ENCODE peak calls at places on chromosomes 12 and 14, in nine cellular contexts. N is heart left ventricle, O is hepatocyte, V is suprapubic skin, Y is ovary, M is body of pancreas, H is spleen, J is fibroblast of lung, R is A549. I is an unnamed sample.
A peak's percentile ranks its signal among the peaks of the same experiment; 100 is the strongest.

GRCh38 chr12:132285991-132286681 is 43.3 kb downstream of the GALNT9 start:
- DNase-seq in V (no peak), M (peak; percentile 60), O (peak; percentile 85), H (no peak), N (peak; percentile 53), Y (peak; percentile 59), R (no peak), J (peak; percentile 40), I (no peak)

GRCh38 chr12:53190108-53190729 is 9.5 kb upstream of the CSAD start:
- DNase-seq in M (peak; percentile 70), J (peak; percentile 50), O (peak; percentile 83), Y (peak; percentile 54), R (peak; percentile 87), N (peak; percentile 64), V (no peak), H (no peak), I (no peak)

GRCh38 chr12:71216725-71217579 is 59.2 kb upstream of the TSPAN8 start:
- DNase-seq in O (peak; percentile 41), J (peak; percentile 26), N (no peak), V (no peak), M (peak; percentile 65), H (no peak), R (peak; percentile 5), Y (no peak), I (peak; percentile 50)

GRCh38 chr12:12214635-12215131 is 52.2 kb downstream of the LRP6 start:
- DNase-seq in V (no peak), N (no peak), J (peak; percentile 6), M (no peak), R (no peak), H (no peak), O (no peak), Y (no peak), I (no peak)

GRCh38 chr14:29773990-29774389 is 153.7 kb downstream of the PRKD1 start:
- DNase-seq in O (no peak), Y (no peak), R (no peak), N (no peak), J (no peak), H (no peak), M (no peak), V (no peak), I (no peak)

GRCh38 chr14:92692822-92693226 is 55.6 kb downstream of the LGMN start:
- DNase-seq in O (no peak), V (no peak), J (no peak), Y (no peak), N (peak; percentile 94), H (peak; percentile 89), R (no peak), M (peak; percentile 98), I (no peak)

GRCh38 chr12:80681287-80681686 is 26.1 kb upstream of the MYF6 start:
- DNase-seq in O (no peak), J (no peak), V (no peak), N (no peak), Y (no peak), M (no peak), H (no peak), R (no peak), I (no peak)

GRCh38 chr12:27549231-27549800 is 25.3 kb downstream of the PPFIBP1 start:
- DNase-seq in J (peak; percentile 84), O (no peak), N (no peak), R (peak; percentile 34), V (no peak), Y (no peak), H (no peak), M (no peak), I (no peak)

GRCh38 chr14:95389471-95390011 is 69.8 kb upstream of the CLMN start:
- DNase-seq in J (no peak), V (peak; percentile 72), H (peak; percentile 39), N (peak; percentile 90), M (peak; percentile 47), R (no peak), O (no peak), Y (no peak), I (peak; percentile 11)

GRCh38 chr14:51283402-51283825 is 43.4 kb downstream of the TMX1 start:
- DNase-seq in J (peak; percentile 92), R (peak; percentile 78), N (no peak), H (no peak), M (no peak), Y (no peak), O (peak; percentile 92), V (no peak), I (no peak)

GRCh38 chr12:54140958-54141388 is 47.8 kb downstream of the SMUG1 start:
- DNase-seq in V (peak; percentile 86), J (no peak), R (no peak), H (no peak), O (peak; percentile 54), M (no peak), N (peak; percentile 60), Y (peak; percentile 53), I (no peak)

GRCh38 chr12:70400124-70400523 is 34.0 kb downstream of the KCNMB4 start:
- DNase-seq in H (no peak), J (no peak), Y (no peak), V (no peak), R (no peak), O (no peak), M (no peak), N (no peak), I (no peak)

GRCh38 chr12:93626160-93626559 is 51.0 kb upstream of the CRADD start:
- DNase-seq in J (no peak), R (no peak), Y (no peak), O (peak; percentile 23), M (no peak), N (no peak), H (no peak), V (no peak), I (no peak)

GRCh38 chr12:15808250-15808971 is 19.2 kb upstream of the EPS8 start:
- DNase-seq in H (no peak), V (no peak), R (no peak), J (peak; percentile 78), N (no peak), M (no peak), O (no peak), Y (no peak), I (no peak)

GRCh38 chr12:108602209-108602705 is 4.4 kb upstream of the TMEM119 start:
- DNase-seq in Y (no peak), R (no peak), N (no peak), J (no peak), V (no peak), M (no peak), H (no peak), O (no peak), I (no peak)

GRCh38 chr12:108599541-108599940 is 1.7 kb upstream of the TMEM119 start:
- DNase-seq in H (no peak), R (no peak), O (no peak), V (no peak), M (no peak), Y (no peak), J (no peak), N (no peak), I (no peak)

GRCh38 chr12:108600702-108601007 is 2.8 kb upstream of the TMEM119 start:
- DNase-seq in J (no peak), N (no peak), M (no peak), Y (no peak), O (no peak), R (no peak), H (no peak), V (no peak), I (no peak)

GRCh38 chr12:108598553-108599250 is 818 bp upstream of the TMEM119 start:
- DNase-seq in H (no peak), J (no peak), N (no peak), O (no peak), Y (no peak), V (no peak), M (no peak), R (no peak), I (no peak)

GRCh38 chr12:108599948-108600701 is 2.2 kb upstream of the TMEM119 start:
- DNase-seq in Y (no peak), M (no peak), R (no peak), V (no peak), H (no peak), N (no peak), O (no peak), J (no peak), I (no peak)
- TF ChIP-seq CTCF in Y (no peak), M (no peak), R (no peak), V (no peak), H (no peak), N (no peak), O (no peak), J (no peak), I (no peak)

GRCh38 chr12:105724651-105725050 is 394.2 kb downstream of the C12orf75 start:
- DNase-seq in Y (no peak), R (no peak), H (no peak), N (no peak), M (no peak), J (no peak), O (no peak), V (no peak), I (no peak)

GRCh38 chr12:105725054-105725453 is 394.6 kb downstream of the C12orf75 start:
- DNase-seq in Y (no peak), M (no peak), J (peak; percentile 5), H (no peak), N (no peak), R (no peak), O (no peak), V (no peak), I (no peak)

GRCh38 chr12:105733579-105733978 is 403.1 kb downstream of the C12orf75 start:
- DNase-seq in R (no peak), V (no peak), H (no peak), N (no peak), M (no peak), Y (no peak), O (no peak), J (no peak), I (no peak)

GRCh38 chr12:105729931-105730330 is 399.4 kb downstream of the C12orf75 start:
- DNase-seq in N (no peak), O (no peak), R (no peak), H (no peak), M (no peak), V (no peak), J (no peak), Y (no peak), I (no peak)

GRCh38 chr12:105729372-105729771 is 398.9 kb downstream of the C12orf75 start:
- DNase-seq in N (no peak), O (no peak), M (no peak), R (no peak), J (no peak), Y (no peak), V (no peak), H (no peak), I (no peak)
- H3K27ac ChIP-seq in N (no peak overlapping the region), O (no peak overlapping the region), M (no peak overlapping the region), R (no peak overlapping the region), J (no peak overlapping the region), Y (no peak overlapping the region), V (no peak overlapping the region), H (no peak overlapping the region), I (no peak overlapping the region)

DNA sequence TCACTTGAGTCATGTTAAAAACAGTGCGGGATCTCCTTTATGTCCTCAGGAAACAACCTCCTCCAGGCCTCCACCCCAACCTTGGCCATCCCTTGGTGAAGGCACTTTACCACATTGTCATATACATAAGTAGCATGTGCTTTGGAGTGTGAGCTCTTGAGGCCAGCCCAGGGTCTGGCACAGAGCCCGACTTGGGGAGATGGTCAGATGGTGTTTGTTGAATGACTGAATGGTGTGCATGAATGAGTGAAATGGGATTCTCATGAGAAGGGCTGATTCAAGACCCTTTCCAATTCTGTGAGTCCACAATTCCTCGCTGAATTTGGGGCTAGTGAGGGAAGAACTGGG is 52.9 kb upstream of the DLK1 start:
- DNase-seq in R (no peak), N (no peak), M (no peak), V (no peak), H (no peak), O (no peak), J (no peak), Y (no peak), I (no peak)
- H3K4me3 ChIP-seq in R (no peak overlapping the region), N (no peak overlapping the region), M (no peak overlapping the region), V (no peak overlapping the region), H (no peak overlapping the region), O (no peak overlapping the region), J (no peak overlapping the region), Y (no peak overlapping the region), I (no peak overlapping the region)

GRCh38 chr12:6067152-6067916 is 57.1 kb downstream of the VWF start:
- DNase-seq in M (no peak), R (peak; percentile 84), O (peak; percentile 60), N (peak; percentile 51), V (no peak), Y (no peak), H (no peak), J (peak; percentile 35), I (no peak)
- TF ChIP-seq CTCF in M (no peak), R (peak; percentile 53), O (peak; percentile 55), N (peak; percentile 39), V (no peak), Y (no peak), H (peak; percentile 46), J (peak; percentile 49), I (peak; percentile 27)

I was measured in dorsolateral prefrontal cortex.